ENCODE peak calls at places on chromosomes 2 and 18, in five cellular contexts. Y is spleen, E is GM23248, K is colonic mucosa, F is breast epithelium. R is an unnamed sample. For H3K9me3 and H3K4me1, the result is how much of the 10 kb centered on the place peaks cover.

GRCh38 chr2:64165696-64166095 is 21.5 kb upstream of the PELI1 start:
- DNase-seq in Y (no peak), E (peak), K (no peak), F (no peak), R (no peak)

GRCh38 chr2:131801210-131801744 is 273.6 kb downstream of the CCDC74A start:
- DNase-seq in Y (peak), E (no peak), K (no peak), F (no peak), R (no peak)

GRCh38 chr2:238528953-238529781 is 102.4 kb downstream of the ASB1 start:
- DNase-seq in Y (peak), E (peak), K (peak), F (no peak), R (no peak)

GRCh38 chr2:161414385-161415040 is 1.6 kb upstream of the TBR1 start:
- DNase-seq in Y (peak), E (peak), K (peak), F (no peak), R (peak)

GRCh38 chr2:8576525-8577157 is 105.2 kb upstream of the ID2 start:
- DNase-seq in Y (peak), E (no peak), K (no peak), F (no peak), R (no peak)

GRCh38 chr2:64644240-64645013 is 9.3 kb downstream of the SERTAD2 start:
- DNase-seq in Y (peak), E (peak), K (peak), F (no peak), R (peak)

GRCh38 chr2:207153266-207153990 is 12.3 kb downstream of the KLF7 start:
- DNase-seq in Y (no peak), E (no peak), K (no peak), F (no peak), R (no peak)

GRCh38 chr18:39485696-39486095 is 1920.1 kb upstream of the CELF4 start:
- DNase-seq in Y (no peak), E (no peak), K (no peak), F (no peak), R (no peak)

GRCh38 chr2:206086683-206087350 is 843 bp upstream of the INO80D start:
- DNase-seq in Y (no peak), E (peak), K (no peak), F (no peak), R (no peak)

GRCh38 chr2:177147834-177148233 is 64.8 kb upstream of the HNRNPA3 start:
- DNase-seq in Y (no peak), E (no peak), K (no peak), F (no peak), R (no peak)

GRCh38 chr2:529425-529824 is 147.8 kb downstream of the TMEM18 start:
- DNase-seq in Y (no peak), E (peak), K (no peak), F (no peak), R (no peak)

GRCh38 chr18:55753643-55754255 is 165.8 kb upstream of the TCF4 start:
- DNase-seq in Y (no peak), E (peak), K (no peak), F (no peak), R (no peak)

GRCh38 chr2:6506311-6507258 is 359.1 kb downstream of the CMPK2 start:
- DNase-seq in Y (no peak), E (peak), K (peak), F (no peak), R (no peak)

GRCh38 chr2:96807127-96807471 is 9.0 kb upstream of the CNNM3 start:
- DNase-seq in Y (no peak), E (no peak), K (no peak), F (no peak), R (no peak)

GRCh38 chr2:60450488-60450887 is 103.0 kb downstream of the BCL11A start:
- DNase-seq in Y (no peak), E (no peak), K (no peak), F (no peak), R (no peak)

GRCh38 chr2:138997849-138998517 is 217.8 kb upstream of the NXPH2 start:
- DNase-seq in Y (no peak), E (peak), K (no peak), F (no peak), R (no peak)

GRCh38 chr2:120939595-120940318 is 204.1 kb downstream of the GLI2 start:
- DNase-seq in Y (no peak), E (peak), K (no peak), F (no peak), R (no peak)

GRCh38 chr2:159265171-159265576 is 21.3 kb downstream of the WDSUB1 start:
- DNase-seq in Y (no peak), E (peak), K (no peak), F (no peak), R (no peak)

GRCh38 chr2:96116879-96117533 is 635 bp upstream of the ADRA2B start:
- DNase-seq in Y (peak), E (peak), K (peak), F (no peak), R (peak)

GRCh38 chr2:172947461-172947860 is 128.2 kb upstream of the MAP3K20 start:
- DNase-seq in Y (no peak), E (peak), K (no peak), F (no peak), R (no peak)

GRCh38 chr18:74840492-74841167 is 243.0 kb downstream of the ZNF407 start:
- DNase-seq in Y (peak), E (peak), K (no peak), F (no peak), R (no peak)

GRCh38 chr18:12839526-12840196 is 44.4 kb downstream of the PTPN2 start:
- DNase-seq in Y (no peak), E (peak), K (no peak), F (no peak), R (no peak)

GRCh38 chr18:12841070-12841469 is 43.0 kb downstream of the PTPN2 start:
- DNase-seq in Y (peak), E (no peak), K (no peak), F (no peak), R (no peak)

GRCh38 chr18:12838178-12838634 is 45.8 kb downstream of the PTPN2 start:
- DNase-seq in Y (no peak), E (peak), K (peak), F (no peak), R (peak)

GRCh38 chr18:12839057-12839525 is 44.9 kb downstream of the PTPN2 start:
- DNase-seq in Y (no peak), E (peak), K (no peak), F (no peak), R (no peak)

DNA sequence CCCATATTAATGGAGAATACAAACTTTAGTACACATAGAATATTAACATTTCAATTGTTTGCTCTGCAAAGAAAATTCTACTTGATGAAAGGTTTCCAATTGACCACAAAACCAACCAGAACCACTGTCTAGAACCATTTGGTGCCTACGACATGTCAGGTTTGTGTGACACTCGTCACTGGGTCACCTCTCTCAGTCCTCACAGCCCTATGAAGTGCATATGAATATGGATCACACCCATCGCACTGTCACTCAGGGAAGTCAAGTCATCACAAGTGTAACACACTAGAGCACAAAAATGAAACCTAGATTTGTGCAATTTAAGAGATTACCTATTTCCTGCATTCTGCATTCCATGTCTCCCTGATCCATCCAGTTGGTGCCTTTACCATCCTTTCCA is 43.7 kb downstream of the PTPN2 start:
- DNase-seq in Y (no peak), E (no peak), K (no peak), F (no peak), R (no peak)
- H3K27ac ChIP-seq in Y (peak), E (no peak), K (peak), F (peak), R (peak)

GRCh38 chr2:200148366-200148765 is 158.1 kb upstream of the SPATS2L start:
- DNase-seq in Y (no peak), E (no peak), K (no peak), F (no peak), R (no peak)
- H3K9me3 ChIP-seq in Y (under half), E (under half), K (under half), F (under half), R (under half)

DNA sequence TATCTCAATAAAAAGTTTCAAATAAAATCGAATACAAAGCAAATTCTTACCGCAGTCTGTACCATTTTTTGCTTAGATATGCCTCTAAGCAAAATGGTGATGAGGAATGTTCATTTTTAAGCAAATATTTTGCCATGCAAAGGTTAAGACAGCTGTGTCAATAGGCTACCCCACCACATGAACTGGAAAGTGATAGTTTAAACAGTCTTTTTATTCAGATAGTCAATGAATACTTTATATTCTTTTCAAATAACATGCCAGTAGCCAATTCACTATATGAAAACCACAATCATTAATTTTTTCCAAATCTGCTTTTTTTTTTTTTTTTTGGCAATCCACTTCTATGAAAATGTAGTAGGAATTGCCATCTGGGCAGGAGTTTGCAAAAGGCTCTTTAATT is 69.4 kb downstream of the SLC40A1 start:
- DNase-seq in Y (no peak), E (no peak), K (no peak), F (no peak), R (no peak)
- H3K4me1 ChIP-seq in Y (under half), E (under half), K (under half), F (under half), R (under half)

GRCh38 chr2:54492335-54492734 is 36.2 kb downstream of the SPTBN1 start:
- DNase-seq in Y (no peak), E (no peak), K (no peak), F (no peak), R (no peak)
- H3K27ac ChIP-seq in Y (no peak), E (no peak), K (no peak), F (no peak), R (no peak)

GRCh38 chr2:89818873-89819272 is 1127.4 kb downstream of the RPIA start:
- DNase-seq in Y (no peak), E (no peak), K (no peak), F (no peak), R (no peak)

GRCh38 chr2:89820248-89820647 is 1128.8 kb downstream of the RPIA start:
- DNase-seq in Y (no peak), E (no peak), K (no peak), F (no peak), R (no peak)

GRCh38 chr2:89823556-89823955 is 1132.1 kb downstream of the RPIA start:
- DNase-seq in Y (no peak), E (no peak), K (no peak), F (no peak), R (no peak)

GRCh38 chr2:89821455-89821945 is 1130.0 kb downstream of the RPIA start:
- DNase-seq in Y (no peak), E (no peak), K (no peak), F (no peak), R (no peak)

DNA sequence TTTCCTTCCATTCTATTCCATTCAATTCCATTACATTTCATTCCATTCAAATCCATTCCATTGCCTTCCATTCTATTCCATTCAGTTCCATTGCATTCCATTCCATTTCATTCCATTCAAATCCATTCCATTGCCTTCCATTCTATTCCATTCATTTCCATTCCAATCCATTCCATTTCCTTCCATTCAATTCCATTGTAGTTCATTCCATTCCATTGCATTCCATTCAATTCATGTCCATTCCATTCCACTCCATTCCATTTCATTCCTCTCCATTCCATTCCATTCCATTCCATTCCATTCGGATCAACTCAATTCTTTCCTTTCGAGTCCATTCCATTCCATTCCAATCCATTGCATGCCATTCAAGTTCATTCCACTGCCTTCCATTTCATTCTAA is 1128.3 kb downstream of the RPIA start:
- DNase-seq in Y (no peak), E (no peak), K (no peak), F (no peak), R (no peak)
- H3K9me3 ChIP-seq in Y (under half), E (under half), K (under half), F (under half), R (half or more)